ENCODE peak calls at places on chromosomes 16 and 17, in nine cellular contexts. I is kidney glomerular epithelial cell; L is NCI-H460; T is colonic mucosa; U is activated naive CD8-positive, alpha-beta T cell treated with anti-CD3 and anti-CD28 coated beads for 36 hours; Q is putamen; F is cerebellum; Y is neural progenitor cell; P is tibial artery. R is an unnamed sample.

GRCh38 chr17:70995997-70996396 is 826.7 kb downstream of the KCNJ2 start:
- DNase-seq in I (no peak), L (no peak), T (no peak), U (no peak), Q (no peak), F (no peak), Y (no peak), P (no peak), R (no peak)

GRCh38 chr16:75254359-75254837 is 3.0 kb upstream of the BCAR1 start:
- DNase-seq in I (peak; percentile 62), L (peak; percentile 83), T (peak; percentile 76), U (no peak), Q (no peak), F (no peak), Y (no peak), P (no peak), R (no peak)

GRCh38 chr16:53043986-53044571 is 8.6 kb downstream of the CHD9NB start:
- DNase-seq in I (peak; percentile 77), L (no peak), T (peak; percentile 52), U (no peak), Q (no peak), F (no peak), Y (peak; percentile 67), P (no peak), R (no peak)

GRCh38 chr17:21297026-21297520 is 12.6 kb downstream of the MAP2K3 start:
- DNase-seq in I (no peak), L (no peak), T (no peak), U (no peak), Q (no peak), F (no peak), Y (no peak), P (no peak), R (no peak)

GRCh38 chr17:10649031-10649430 is 8.1 kb downstream of the MYH3 start:
- DNase-seq in I (no peak), L (no peak), T (no peak), U (no peak), Q (no peak), F (no peak), Y (no peak), P (no peak), R (no peak)

GRCh38 chr16:23280483-23280967 is 21.6 kb upstream of the SCNN1B start:
- DNase-seq in I (peak; percentile 51), L (no peak), T (no peak), U (no peak), Q (no peak), F (no peak), Y (no peak), P (no peak), R (no peak)

GRCh38 chr17:59330314-59330942 is 1.0 kb upstream of the YPEL2 start:
- DNase-seq in I (peak; percentile 85), L (no peak), T (peak; percentile 91), U (no peak), Q (no peak), F (peak; percentile 68), Y (peak; percentile 49), P (peak; percentile 61), R (no peak)

GRCh38 chr16:86880316-86881117 is 302.2 kb downstream of the FOXL1 start:
- DNase-seq in I (no peak), L (no peak), T (no peak), U (no peak), Q (no peak), F (no peak), Y (no peak), P (no peak), R (no peak)

GRCh38 chr17:67239597-67239996 is 5.4 kb downstream of the HELZ start:
- DNase-seq in I (no peak), L (no peak), T (no peak), U (no peak), Q (no peak), F (no peak), Y (no peak), P (no peak), R (no peak)

GRCh38 chr17:13051876-13052275 is 34.0 kb upstream of the ELAC2 start:
- DNase-seq in I (no peak), L (no peak), T (no peak), U (no peak), Q (no peak), F (peak; percentile 80), Y (no peak), P (no peak), R (no peak)

GRCh38 chr17:7014995-7015586 is 2.7 kb downstream of the RNASEK start:
- DNase-seq in I (peak; percentile 52), L (no peak), T (peak; percentile 45), U (peak; percentile 85), Q (no peak), F (no peak), Y (peak; percentile 21), P (no peak), R (peak; percentile 86)

GRCh38 chr17:7946441-7946840 is 14.4 kb downstream of the CNTROB start:
- DNase-seq in I (no peak), L (no peak), T (no peak), U (no peak), Q (no peak), F (no peak), Y (no peak), P (no peak), R (no peak)

GRCh38 chr16:67207857-67208524 is 9.1 kb downstream of the ELMO3 start:
- DNase-seq in I (no peak), L (peak; percentile 47), T (no peak), U (no peak), Q (no peak), F (no peak), Y (no peak), P (no peak), R (no peak)

GRCh38 chr16:87212026-87212425 is 105.2 kb downstream of the C16orf95 start:
- DNase-seq in I (no peak), L (no peak), T (no peak), U (no peak), Q (no peak), F (no peak), Y (no peak), P (no peak), R (no peak)

GRCh38 chr17:31838641-31839225 is 20.3 kb downstream of the COPRS start:
- DNase-seq in I (no peak), L (no peak), T (no peak), U (no peak), Q (no peak), F (no peak), Y (no peak), P (no peak), R (no peak)

GRCh38 chr16:66588981-66589713 is 9.9 kb downstream of the CMTM2 start:
- DNase-seq in I (no peak), L (no peak), T (peak; percentile 42), U (peak; percentile 64), Q (no peak), F (no peak), Y (peak; percentile 50), P (peak; percentile 51), R (peak; percentile 46)

GRCh38 chr17:11130367-11130766 is 110.6 kb upstream of the SHISA6 start:
- DNase-seq in I (no peak), L (no peak), T (no peak), U (no peak), Q (no peak), F (no peak), Y (no peak), P (no peak), R (no peak)

GRCh38 chr17:4880850-4881249 is 18.5 kb upstream of the C17orf107 start:
- DNase-seq in I (no peak), L (no peak), T (no peak), U (no peak), Q (no peak), F (no peak), Y (no peak), P (no peak), R (no peak)

GRCh38 chr16:946048-946395 is 24.8 kb downstream of the LMF1 start:
- DNase-seq in I (no peak), L (no peak), T (no peak), U (no peak), Q (no peak), F (no peak), Y (no peak), P (no peak), R (no peak)

GRCh38 chr17:43338886-43339516 is 59.8 kb upstream of the ARL4D start:
- DNase-seq in I (peak; percentile 26), L (peak; percentile 70), T (peak; percentile 81), U (peak; percentile 49), Q (peak; percentile 68), F (peak; percentile 48), Y (peak; percentile 76), P (peak; percentile 75), R (peak; percentile 67)

GRCh38 chr17:8939496-8940334 is 25.8 kb downstream of the PIK3R5 start:
- DNase-seq in I (no peak), L (no peak), T (no peak), U (peak; percentile 62), Q (no peak), F (no peak), Y (no peak), P (no peak), R (peak; percentile 67)

GRCh38 chr16:81684901-81685300 is 94.2 kb upstream of the PLCG2 start:
- DNase-seq in I (no peak), L (no peak), T (no peak), U (no peak), Q (no peak), F (no peak), Y (no peak), P (no peak), R (no peak)

GRCh38 chr16:87848676-87849345 is 20.5 kb downstream of the SLC7A5 start:
- DNase-seq in I (no peak), L (no peak), T (no peak), U (no peak), Q (no peak), F (no peak), Y (no peak), P (no peak), R (no peak)

GRCh38 chr16:67555795-67556212 is 6.5 kb upstream of the CTCF start:
- DNase-seq in I (peak; percentile 50), L (no peak), T (no peak), U (no peak), Q (no peak), F (no peak), Y (no peak), P (no peak), R (peak; percentile 22)

GRCh38 chr16:85165781-85166180 is 53.5 kb upstream of the CIBAR2 start:
- DNase-seq in I (no peak), L (no peak), T (no peak), U (no peak), Q (no peak), F (no peak), Y (no peak), P (no peak), R (no peak)

GRCh38 chr16:57984443-57985203 is 13.7 kb upstream of the CNGB1 start:
- DNase-seq in I (peak; percentile 35), L (peak; percentile 74), T (peak; percentile 81), U (peak; percentile 94), Q (no peak), F (peak; percentile 17), Y (peak; percentile 99), P (peak; percentile 74), R (no peak)

GRCh38 chr17:77498875-77499698 is 358.3 kb downstream of the SEC14L1 start:
- DNase-seq in I (no peak), L (no peak), T (no peak), U (no peak), Q (no peak), F (no peak), Y (no peak), P (no peak), R (peak; percentile 7)

GRCh38 chr16:50067290-50067853 is 1.6 kb downstream of the HEATR3 start:
- DNase-seq in I (peak; percentile 12), L (no peak), T (peak; percentile 24), U (peak; percentile 19), Q (peak; percentile 31), F (peak; percentile 22), Y (peak; percentile 53), P (no peak), R (peak; percentile 63)

GRCh38 chr16:67302882-67303434 is 23.6 kb downstream of the KCTD19 start:
- DNase-seq in I (no peak), L (no peak), T (no peak), U (no peak), Q (no peak), F (no peak), Y (no peak), P (no peak), R (no peak)

GRCh38 chr17:78257810-78258322 is 26.4 kb downstream of the TMEM235 start:
- DNase-seq in I (no peak), L (no peak), T (no peak), U (no peak), Q (no peak), F (no peak), Y (no peak), P (no peak), R (peak; percentile 42)

GRCh38 chr17:43868236-43868994 is 21.4 kb downstream of the CD300LG start:
- DNase-seq in I (no peak), L (no peak), T (no peak), U (no peak), Q (no peak), F (no peak), Y (no peak), P (no peak), R (no peak)

R was measured in DND-41.